ENCODE peak calls at places on chromosomes 3 and 15, in eight cellular contexts. Y, A, T, C, P, B, W and I are unnamed samples. For H3K4me1, the result is how much of the 10 kb centered on the place peaks cover.

GRCh38 chr3:61669676-61670299 is 108.4 kb downstream of the PTPRG start:
- DNase-seq in P (no peak), Y (no peak), A (no peak), C (peak), B (no peak), W (no peak), T (no peak), I (no peak)

GRCh38 chr3:66014641-66015040 is 24.1 kb downstream of the MAGI1 start:
- DNase-seq in B (no peak), A (no peak), Y (no peak), W (no peak), C (no peak), P (no peak), T (no peak), I (no peak)

GRCh38 chr3:154552338-154552737 is 122.3 kb upstream of the GPR149 start:
- DNase-seq in B (no peak), P (no peak), Y (peak), C (no peak), T (no peak), W (peak), A (no peak), I (no peak)

GRCh38 chr3:19029837-19030835 is 118.2 kb upstream of the KCNH8 start:
- DNase-seq in B (no peak), Y (peak), P (no peak), W (no peak), T (no peak), A (no peak), C (no peak), I (no peak)

GRCh38 chr3:46998121-46998851 is 18.8 kb downstream of the NBEAL2 start:
- DNase-seq in Y (peak), A (no peak), P (peak), T (peak), C (peak), B (no peak), W (peak), I (no peak)

GRCh38 chr3:49703443-49703927 is 14.1 kb downstream of the RNF123 start:
- DNase-seq in C (peak), T (peak), P (peak), W (peak), A (no peak), B (no peak), Y (peak), I (no peak)

GRCh38 chr3:127388412-127388811 is 100.6 kb upstream of the PRR20G start:
- DNase-seq in Y (no peak), A (no peak), B (no peak), T (no peak), P (no peak), W (no peak), C (no peak), I (no peak)

GRCh38 chr3:149588909-149589308 is 68.9 kb downstream of the WWTR1 start:
- DNase-seq in W (no peak), T (no peak), B (no peak), P (no peak), Y (no peak), A (no peak), C (no peak), I (no peak)

GRCh38 chr15:38253448-38253847 is 812 bp downstream of the SPRED1 start:
- DNase-seq in B (no peak), A (no peak), Y (peak), P (peak), W (peak), T (peak), C (peak), I (no peak)

DNA sequence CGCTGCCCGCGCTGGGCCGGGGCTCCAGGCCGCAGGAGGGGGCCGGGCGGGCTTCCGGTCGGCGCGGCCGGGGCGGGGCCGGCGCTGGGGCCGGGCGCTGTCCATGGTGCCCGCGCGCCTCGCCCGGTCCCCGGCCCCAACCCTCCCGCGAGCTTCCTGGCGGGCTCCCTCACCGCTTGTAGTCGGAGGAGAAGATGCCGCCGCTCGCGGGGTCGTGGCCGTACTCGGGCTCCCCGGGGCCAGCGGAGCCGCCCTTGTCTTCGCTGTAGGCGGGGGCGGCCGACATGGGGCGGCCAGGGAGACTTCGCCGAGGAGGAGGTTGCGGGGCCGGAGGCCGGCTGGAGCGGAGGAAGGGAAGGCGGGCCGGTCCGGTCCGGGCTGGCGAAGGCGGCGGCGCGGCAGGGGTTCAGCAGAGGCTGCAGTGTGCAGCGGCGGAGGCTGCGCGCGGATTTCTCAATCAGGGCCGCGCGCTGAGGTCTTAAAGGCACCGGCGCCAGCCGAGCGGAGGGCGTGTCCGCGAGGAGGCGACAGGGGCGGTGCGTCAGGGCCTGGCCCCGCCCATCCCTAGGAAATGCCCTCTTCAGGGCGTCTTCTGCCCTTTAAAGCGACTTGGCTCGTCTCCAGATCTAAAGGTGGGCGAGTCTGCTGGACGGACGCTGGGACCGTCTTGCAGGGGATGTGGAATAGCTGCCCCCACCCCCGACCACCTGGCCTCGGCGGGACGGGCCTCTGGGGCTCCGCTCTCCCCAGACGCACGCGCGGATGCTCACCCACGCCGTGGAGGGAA is at the start of gene AP3B2:
- DNase-seq in C (peak), B (no peak), W (no peak), P (peak), Y (peak), A (no peak), T (peak), I (peak)
- H3K4me1 ChIP-seq in C (under half), B (under half), W (under half), P (under half), Y (under half), A (under half), T (under half), I (under half)

GRCh38 chr15:29873264-29873663 is 51.0 kb upstream of the TJP1 start:
- DNase-seq in Y (no peak), P (no peak), C (no peak), B (no peak), W (no peak), A (no peak), T (no peak), I (no peak)

GRCh38 chr15:29872716-29873115 is 50.4 kb upstream of the TJP1 start:
- DNase-seq in C (no peak), Y (no peak), B (no peak), A (no peak), W (no peak), T (no peak), P (no peak), I (no peak)

GRCh38 chr15:29873942-29874341 is 51.7 kb upstream of the TJP1 start:
- DNase-seq in B (no peak), W (no peak), P (no peak), T (no peak), C (no peak), Y (no peak), A (no peak), I (no peak)

GRCh38 chr15:29871401-29871800 is 49.1 kb upstream of the TJP1 start:
- DNase-seq in C (no peak), T (no peak), B (no peak), W (no peak), A (no peak), P (peak), Y (no peak), I (no peak)

GRCh38 chr15:29870495-29871151 is 48.4 kb upstream of the TJP1 start:
- DNase-seq in P (no peak), T (no peak), A (no peak), C (no peak), B (no peak), Y (no peak), W (no peak), I (no peak)
- TF ChIP-seq POLR2AphosphoS5 in P (no peak), T (no peak), A (peak), C (no peak), B (no peak), Y (no peak), W (no peak), I (no peak)

GRCh38 chr3:16398542-16399126 is 114.9 kb downstream of the RFTN1 start:
- DNase-seq in B (no peak), C (no peak), W (no peak), Y (no peak), P (no peak), A (no peak), T (no peak), I (no peak)
- H3K4me1 ChIP-seq in B (under half), C (under half), W (under half), Y (under half), P (under half), A (under half), T (under half), I (under half)

DNA sequence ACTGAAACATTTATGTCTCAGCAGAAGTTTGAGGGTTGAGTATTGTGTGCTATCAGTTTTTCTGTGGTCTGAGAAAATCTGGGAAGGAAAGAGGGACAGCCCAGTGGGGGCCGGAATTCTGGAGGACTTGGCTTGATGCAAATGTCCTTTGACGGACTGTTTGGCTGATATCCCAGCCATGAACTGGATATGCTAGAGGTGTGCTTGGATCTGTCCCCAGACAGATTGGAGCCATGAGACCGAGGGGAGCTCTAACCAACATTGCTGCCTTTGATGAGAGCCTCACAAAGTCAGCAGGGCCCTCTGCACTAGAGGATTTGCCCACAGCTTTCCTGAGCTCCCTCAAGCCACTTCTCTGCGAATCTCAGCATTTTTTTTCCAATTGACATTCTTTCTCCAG is 405.6 kb downstream of the NTRK3 start:
- DNase-seq in Y (no peak), B (no peak), W (no peak), A (no peak), P (no peak), T (no peak), C (no peak), I (no peak)
- TF ChIP-seq POLR2AphosphoS5 in Y (no peak), B (no peak), W (no peak), A (no peak), P (no peak), T (no peak), C (no peak), I (no peak)

DNA sequence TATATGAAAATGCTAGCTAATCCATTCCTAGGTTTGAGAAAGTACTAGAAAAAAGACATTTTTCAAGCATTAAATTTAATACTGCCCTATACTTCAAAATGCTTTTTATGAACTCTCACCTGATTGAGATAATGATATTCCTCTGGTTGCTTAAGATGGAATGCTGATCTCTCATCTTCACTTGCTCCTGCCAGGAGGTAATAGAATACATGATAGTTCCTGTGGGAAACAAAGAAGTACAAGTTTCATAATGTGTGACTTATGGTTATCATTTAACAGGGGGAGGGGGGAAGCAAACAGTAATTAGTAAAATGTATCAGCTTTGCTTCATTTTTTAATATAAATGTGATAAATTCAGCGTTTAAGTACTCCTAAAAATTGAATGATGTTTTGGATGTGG is 97.2 kb downstream of the MYO9A start:
- DNase-seq in B (no peak), C (no peak), W (no peak), T (no peak), Y (no peak), A (no peak), P (no peak), I (no peak)
- H3K4me1 ChIP-seq in B (under half), C (under half), W (under half), T (under half), Y (under half), A (under half), P (under half), I (under half)

DNA sequence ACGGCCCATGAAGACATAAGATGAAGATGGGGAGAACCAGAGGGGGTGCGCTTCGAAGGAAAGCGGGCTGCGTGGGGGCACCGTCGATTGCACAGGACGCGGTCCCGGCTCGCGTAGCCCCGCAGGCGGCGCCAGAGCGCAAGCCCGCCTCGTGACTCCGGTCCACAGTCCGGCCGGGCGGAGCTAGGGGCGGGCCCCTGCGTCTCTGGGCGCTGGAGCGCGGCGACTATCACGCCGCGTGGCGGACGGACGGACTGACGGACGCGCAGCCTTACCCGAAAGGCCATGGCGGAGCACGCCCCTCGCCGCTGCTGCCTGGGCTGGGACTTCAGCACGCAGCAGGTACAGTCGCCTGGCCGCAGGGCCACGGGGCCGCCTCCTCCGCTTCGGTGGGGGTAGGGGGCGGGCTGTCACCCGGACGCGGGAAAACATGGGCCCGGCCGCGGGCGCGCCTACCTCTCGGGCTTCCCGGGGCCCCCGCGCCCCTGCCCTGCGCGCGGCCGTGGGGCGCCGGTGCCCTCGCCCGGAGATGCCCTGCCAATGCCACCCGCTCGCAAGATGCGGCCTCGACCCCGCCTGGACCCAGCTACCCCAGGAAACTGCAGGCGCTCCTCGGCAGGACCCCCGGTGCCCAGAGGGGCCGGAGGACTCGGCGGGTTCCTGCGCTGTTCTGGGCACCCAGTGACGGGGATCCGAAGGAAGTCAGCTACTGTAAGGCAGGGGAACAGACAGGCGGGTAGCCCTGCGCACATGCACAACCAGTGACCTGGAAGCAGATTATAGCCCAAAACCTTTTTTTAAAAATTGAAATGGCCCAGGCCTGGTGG is at the start of gene XYLB:
- DNase-seq in W (peak), P (peak), Y (peak), A (no peak), T (peak), C (peak), B (peak), I (peak)
- TF ChIP-seq POLR2AphosphoS5 in W (peak), P (peak), Y (peak), A (no peak), T (peak), C (peak), B (no peak), I (peak)

GRCh38 chr3:143172313-143173054 is 52.9 kb downstream of the CHST2 start:
- DNase-seq in P (no peak), A (no peak), C (no peak), B (no peak), Y (no peak), T (no peak), W (no peak), I (no peak)
- H3K4me1 ChIP-seq in P (under half), A (under half), C (under half), B (under half), Y (under half), T (under half), W (under half), I (under half)

DNA sequence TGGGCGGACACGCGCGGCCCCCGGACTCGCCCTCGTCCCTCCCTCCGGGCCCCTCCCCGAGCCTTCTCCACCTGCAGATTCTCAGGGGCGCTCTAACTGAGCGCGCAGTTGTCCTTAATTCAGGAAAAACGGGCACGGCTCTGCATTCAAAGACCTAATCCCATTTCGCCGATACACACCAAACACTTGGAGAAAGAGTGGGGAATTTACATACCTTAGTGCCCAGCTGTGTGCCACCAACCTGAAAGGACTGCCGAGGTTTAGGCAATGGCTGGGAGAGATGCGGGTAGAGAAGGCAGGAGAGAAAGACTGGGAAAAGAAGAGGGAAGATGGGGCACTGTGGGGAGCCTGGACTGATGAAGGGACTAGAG is 21.8 kb downstream of the IGDCC3 start:
- DNase-seq in B (no peak), Y (no peak), W (no peak), C (no peak), A (no peak), P (no peak), T (no peak), I (no peak)
- TF ChIP-seq POLR2AphosphoS5 in B (no peak), Y (no peak), W (no peak), C (no peak), A (no peak), P (no peak), T (no peak), I (no peak)

DNA sequence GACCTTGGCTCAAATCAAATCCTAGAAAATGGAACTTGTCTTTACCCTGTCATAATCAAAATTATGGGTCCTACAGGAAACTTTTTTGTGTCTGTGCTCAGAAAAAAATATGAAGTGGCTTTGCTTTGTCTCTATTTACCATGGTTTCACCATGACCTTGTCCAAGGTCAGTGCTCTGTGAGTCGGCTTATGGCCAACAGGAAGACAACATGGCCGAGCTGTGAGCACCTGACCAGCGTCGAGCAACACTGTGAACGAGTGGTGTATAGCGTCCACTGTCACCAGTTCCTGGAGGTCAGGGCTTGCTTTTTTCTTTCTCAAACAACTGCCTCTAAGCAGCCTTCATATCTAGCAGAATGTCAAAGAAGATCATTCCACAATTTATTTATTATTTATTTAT is 67.9 kb downstream of the MYO1E start:
- DNase-seq in W (no peak), A (no peak), P (no peak), T (no peak), C (no peak), Y (no peak), B (peak), I (no peak)
- H3K4me1 ChIP-seq in W (under half), A (under half), P (half or more), T (under half), C (under half), Y (under half), B (under half), I (under half)